ENCODE peak calls at places on chromosomes 13 and 19, in five cellular contexts. One of them, this sample, is unnamed.

GRCh38 chr13:48733739-48734329 is 80.1 kb downstream of the CYSLTR2 start:
- DNase-seq in NCI-H748 treated with DMSO at 0.1 percent for 48 hours: no peak
- DNase-seq in NCI-H1105: no peak
- DNase-seq in uterus: no peak
- DNase-seq in fibroblast of pulmonary artery: no peak
- DNase-seq in this sample: no peak

GRCh38 chr13:40101708-40102359 is 446.4 kb downstream of the COG6 start:
- DNase-seq in NCI-H748 treated with DMSO at 0.1 percent for 48 hours: no peak
- DNase-seq in NCI-H1105: no peak
- DNase-seq in uterus: no peak
- DNase-seq in fibroblast of pulmonary artery: no peak
- DNase-seq in this sample: no peak

GRCh38 chr19:38429811-38430156 is 3.7 kb upstream of the RYR1 start:
- DNase-seq in NCI-H748 treated with DMSO at 0.1 percent for 48 hours: no peak
- DNase-seq in NCI-H1105: no peak
- DNase-seq in uterus: no peak
- DNase-seq in fibroblast of pulmonary artery: no peak
- DNase-seq in this sample: no peak

GRCh38 chr19:52296400-52296772 is 583 bp upstream of the ZNF480 start:
- DNase-seq in NCI-H748 treated with DMSO at 0.1 percent for 48 hours: no peak
- DNase-seq in NCI-H1105: no peak
- DNase-seq in uterus: no peak
- DNase-seq in fibroblast of pulmonary artery: no peak
- DNase-seq in this sample: no peak

GRCh38 chr13:30862707-30863106 is 43.4 kb upstream of the MEDAG start:
- DNase-seq in NCI-H748 treated with DMSO at 0.1 percent for 48 hours: no peak
- DNase-seq in NCI-H1105: no peak
- DNase-seq in uterus: peak
- DNase-seq in fibroblast of pulmonary artery: no peak
- DNase-seq in this sample: no peak

GRCh38 chr13:21341637-21342422 is 117.3 kb downstream of the ZDHHC20 start:
- DNase-seq in NCI-H748 treated with DMSO at 0.1 percent for 48 hours: no peak
- DNase-seq in NCI-H1105: no peak
- DNase-seq in uterus: no peak
- DNase-seq in fibroblast of pulmonary artery: no peak
- DNase-seq in this sample: no peak

GRCh38 chr19:3146677-3147100 is 10.9 kb downstream of the GNA15 start:
- DNase-seq in NCI-H748 treated with DMSO at 0.1 percent for 48 hours: no peak
- DNase-seq in NCI-H1105: no peak
- DNase-seq in uterus: no peak
- DNase-seq in fibroblast of pulmonary artery: no peak
- DNase-seq in this sample: peak

GRCh38 chr13:98761126-98761978 is 8.9 kb upstream of the SLC15A1 start:
- DNase-seq in NCI-H748 treated with DMSO at 0.1 percent for 48 hours: no peak
- DNase-seq in NCI-H1105: no peak
- DNase-seq in uterus: no peak
- DNase-seq in fibroblast of pulmonary artery: peak
- DNase-seq in this sample: no peak

GRCh38 chr13:40344270-40345148 is 321.9 kb downstream of the FOXO1 start:
- DNase-seq in NCI-H748 treated with DMSO at 0.1 percent for 48 hours: no peak
- DNase-seq in NCI-H1105: no peak
- DNase-seq in uterus: no peak
- DNase-seq in fibroblast of pulmonary artery: peak
- DNase-seq in this sample: no peak

GRCh38 chr13:35388456-35388855 is 88.0 kb downstream of the MAB21L1 start:
- DNase-seq in NCI-H748 treated with DMSO at 0.1 percent for 48 hours: no peak
- DNase-seq in NCI-H1105: no peak
- DNase-seq in uterus: no peak
- DNase-seq in fibroblast of pulmonary artery: peak
- DNase-seq in this sample: no peak

GRCh38 chr19:1250374-1251232 is 2.2 kb downstream of the MIDN start:
- DNase-seq in NCI-H748 treated with DMSO at 0.1 percent for 48 hours: no peak
- DNase-seq in NCI-H1105: peak
- DNase-seq in uterus: peak
- DNase-seq in fibroblast of pulmonary artery: peak
- DNase-seq in this sample: no peak

GRCh38 chr13:80342541-80343371 is 1.8 kb upstream of the SPRY2 start:
- DNase-seq in NCI-H748 treated with DMSO at 0.1 percent for 48 hours: peak
- DNase-seq in NCI-H1105: peak
- DNase-seq in uterus: peak
- DNase-seq in fibroblast of pulmonary artery: peak
- DNase-seq in this sample: no peak

GRCh38 chr13:97948041-97948440 is 5.4 kb upstream of the IPO5 start:
- DNase-seq in NCI-H748 treated with DMSO at 0.1 percent for 48 hours: no peak
- DNase-seq in NCI-H1105: no peak
- DNase-seq in uterus: no peak
- DNase-seq in fibroblast of pulmonary artery: no peak
- DNase-seq in this sample: no peak

GRCh38 chr13:41352935-41353801 is 42.1 kb downstream of the NAA16 start:
- DNase-seq in NCI-H748 treated with DMSO at 0.1 percent for 48 hours: no peak
- DNase-seq in NCI-H1105: no peak
- DNase-seq in uterus: no peak
- DNase-seq in fibroblast of pulmonary artery: peak
- DNase-seq in this sample: peak

GRCh38 chr13:49020940-49021548 is 45.3 kb downstream of the FNDC3A start:
- DNase-seq in NCI-H748 treated with DMSO at 0.1 percent for 48 hours: no peak
- DNase-seq in NCI-H1105: no peak
- DNase-seq in uterus: no peak
- DNase-seq in fibroblast of pulmonary artery: peak
- DNase-seq in this sample: no peak

GRCh38 chr13:74251778-74252519 is 117.7 kb upstream of the KLF12 start:
- DNase-seq in NCI-H748 treated with DMSO at 0.1 percent for 48 hours: peak
- DNase-seq in NCI-H1105: peak
- DNase-seq in uterus: no peak
- DNase-seq in fibroblast of pulmonary artery: no peak
- DNase-seq in this sample: no peak

GRCh38 chr19:11554160-11554559 is 4.9 kb downstream of the ELOF1 start:
- DNase-seq in NCI-H748 treated with DMSO at 0.1 percent for 48 hours: no peak
- DNase-seq in NCI-H1105: no peak
- DNase-seq in uterus: no peak
- DNase-seq in fibroblast of pulmonary artery: no peak
- DNase-seq in this sample: no peak

GRCh38 chr19:46861691-46862503 is 1.1 kb downstream of the ARHGAP35 start:
- DNase-seq in NCI-H748 treated with DMSO at 0.1 percent for 48 hours: peak
- DNase-seq in NCI-H1105: peak
- DNase-seq in uterus: no peak
- DNase-seq in fibroblast of pulmonary artery: no peak
- DNase-seq in this sample: no peak

GRCh38 chr13:41720839-41721561 is 239.9 kb downstream of the VWA8 start:
- DNase-seq in NCI-H748 treated with DMSO at 0.1 percent for 48 hours: no peak
- DNase-seq in NCI-H1105: no peak
- DNase-seq in uterus: no peak
- DNase-seq in fibroblast of pulmonary artery: no peak
- DNase-seq in this sample: no peak

GRCh38 chr19:52922841-52923781 is at the start of gene ZNF888:
- DNase-seq in NCI-H748 treated with DMSO at 0.1 percent for 48 hours: peak
- DNase-seq in NCI-H1105: peak
- DNase-seq in uterus: peak
- DNase-seq in fibroblast of pulmonary artery: peak
- DNase-seq in this sample: peak

GRCh38 chr19:15466851-15467733 is 2.7 kb upstream of the RASAL3 start:
- DNase-seq in NCI-H748 treated with DMSO at 0.1 percent for 48 hours: no peak
- DNase-seq in NCI-H1105: no peak
- DNase-seq in uterus: no peak
- DNase-seq in fibroblast of pulmonary artery: peak
- DNase-seq in this sample: no peak

GRCh38 chr19:5060591-5061339 is 91.9 kb downstream of the KDM4B start:
- DNase-seq in NCI-H748 treated with DMSO at 0.1 percent for 48 hours: no peak
- DNase-seq in NCI-H1105: no peak
- DNase-seq in uterus: no peak
- DNase-seq in fibroblast of pulmonary artery: no peak
- DNase-seq in this sample: no peak

GRCh38 chr19:43564800-43565199 is 10.5 kb downstream of the XRCC1 start:
- DNase-seq in NCI-H748 treated with DMSO at 0.1 percent for 48 hours: no peak
- DNase-seq in NCI-H1105: no peak
- DNase-seq in uterus: no peak
- DNase-seq in fibroblast of pulmonary artery: no peak
- DNase-seq in this sample: no peak

GRCh38 chr13:43934273-43934672 is 54.6 kb downstream of the LACC1 start:
- DNase-seq in NCI-H748 treated with DMSO at 0.1 percent for 48 hours: no peak
- DNase-seq in NCI-H1105: no peak
- DNase-seq in uterus: no peak
- DNase-seq in fibroblast of pulmonary artery: no peak
- DNase-seq in this sample: no peak

GRCh38 chr13:109427148-109427547 is 359.2 kb downstream of the IRS2 start:
- DNase-seq in NCI-H748 treated with DMSO at 0.1 percent for 48 hours: no peak
- DNase-seq in NCI-H1105: no peak
- DNase-seq in uterus: no peak
- DNase-seq in fibroblast of pulmonary artery: no peak
- DNase-seq in this sample: no peak

GRCh38 chr13:23715762-23716235 is 145.6 kb downstream of the TNFRSF19 start:
- DNase-seq in NCI-H748 treated with DMSO at 0.1 percent for 48 hours: peak
- DNase-seq in NCI-H1105: no peak
- DNase-seq in uterus: no peak
- DNase-seq in fibroblast of pulmonary artery: no peak
- DNase-seq in this sample: no peak

GRCh38 chr13:97133955-97134354 is 88.2 kb upstream of the MBNL2 start:
- DNase-seq in NCI-H748 treated with DMSO at 0.1 percent for 48 hours: peak
- DNase-seq in NCI-H1105: no peak
- DNase-seq in uterus: no peak
- DNase-seq in fibroblast of pulmonary artery: no peak
- DNase-seq in this sample: no peak

GRCh38 chr19:3100331-3100730 is 6.2 kb downstream of the GNA11 start:
- DNase-seq in NCI-H748 treated with DMSO at 0.1 percent for 48 hours: no peak
- DNase-seq in NCI-H1105: no peak
- DNase-seq in uterus: no peak
- DNase-seq in fibroblast of pulmonary artery: no peak
- DNase-seq in this sample: no peak

This sample was measured in Panc1.